ENCODE peak calls at places on chromosomes 3 and 15, in eight cellular contexts. J, L, H, W, F, Q, K and C are unnamed samples.

GRCh38 chr15:73862276-73862675 is 11.1 kb upstream of the TBC1D21 start:
- DNase-seq in J (peak; percentile 33), L (no peak), H (no peak), W (no peak), F (no peak), Q (no peak), K (no peak), C (peak; percentile 22)

GRCh38 chr3:153970735-153971347 is 150.3 kb upstream of the ARHGEF26 start:
- DNase-seq in J (peak; percentile 27), L (no peak), H (peak; percentile 31), W (no peak), F (peak; percentile 34), Q (no peak), K (no peak), C (no peak)

GRCh38 chr3:169966951-169967915 is 626 bp downstream of the SEC62 start:
- DNase-seq in J (peak; percentile 72), L (no peak), H (peak; percentile 26), W (peak; percentile 63), F (peak; percentile 49), Q (peak; percentile 49), K (no peak), C (no peak)

GRCh38 chr15:63334821-63335220 is 46.8 kb downstream of the CA12 start:
- DNase-seq in J (no peak), L (no peak), H (no peak), W (no peak), F (no peak), Q (no peak), K (no peak), C (no peak)

GRCh38 chr3:107877936-107878335 is 212.9 kb downstream of the CD47 start:
- DNase-seq in J (no peak), L (no peak), H (no peak), W (no peak), F (no peak), Q (no peak), K (no peak), C (no peak)

GRCh38 chr3:25597535-25598101 is 67.1 kb downstream of the TOP2B start:
- DNase-seq in J (no peak), L (no peak), H (no peak), W (no peak), F (no peak), Q (no peak), K (no peak), C (no peak)

GRCh38 chr3:8318002-8318649 is 183.5 kb upstream of the LMCD1 start:
- DNase-seq in J (peak; percentile 14), L (no peak), H (peak; percentile 4), W (no peak), F (peak; percentile 82), Q (no peak), K (no peak), C (no peak)

GRCh38 chr3:128576290-128576689 is 74.3 kb downstream of the RPN1 start:
- DNase-seq in J (no peak), L (no peak), H (no peak), W (no peak), F (no peak), Q (no peak), K (no peak), C (no peak)

GRCh38 chr3:85781806-85782205 is 823.0 kb downstream of the CADM2 start:
- DNase-seq in J (no peak), L (no peak), H (no peak), W (no peak), F (no peak), Q (no peak), K (no peak), C (no peak)

GRCh38 chr15:63203451-63204090 is 14.2 kb downstream of the RAB8B start:
- DNase-seq in J (no peak), L (no peak), H (peak; percentile 47), W (no peak), F (peak; percentile 76), Q (no peak), K (peak; percentile 41), C (no peak)

GRCh38 chr3:4359805-4360502 is 56.8 kb downstream of the SETMAR start:
- DNase-seq in J (no peak), L (no peak), H (no peak), W (no peak), F (no peak), Q (no peak), K (no peak), C (no peak)

GRCh38 chr3:46479696-46480095 is 15.0 kb upstream of the LTF start:
- DNase-seq in J (no peak), L (no peak), H (no peak), W (no peak), F (peak; percentile 28), Q (no peak), K (no peak), C (peak; percentile 4)

GRCh38 chr3:142353571-142353970 is 94.3 kb downstream of the XRN1 start:
- DNase-seq in J (no peak), L (no peak), H (no peak), W (no peak), F (peak; percentile 29), Q (no peak), K (no peak), C (no peak)

GRCh38 chr15:72935521-72935920 is 116.7 kb upstream of the NEO1 start:
- DNase-seq in J (peak; percentile 27), L (no peak), H (no peak), W (no peak), F (no peak), Q (no peak), K (no peak), C (no peak)

GRCh38 chr15:80780416-80781221 is 1.4 kb downstream of the CEMIP start:
- DNase-seq in J (peak; percentile 89), L (peak; percentile 82), H (peak; percentile 28), W (peak; percentile 53), F (peak; percentile 62), Q (peak; percentile 29), K (no peak), C (peak; percentile 82)

GRCh38 chr3:170869645-170870593 is at the start of gene RPL22L1:
- DNase-seq in J (peak; percentile 98), L (peak; percentile 97), H (peak; percentile 93), W (peak; percentile 93), F (peak; percentile 95), Q (peak; percentile 95), K (peak; percentile 93), C (peak; percentile 92)

GRCh38 chr3:49839193-49839809 is 17.1 kb downstream of the TRAIP start:
- DNase-seq in J (peak; percentile 89), L (peak; percentile 86), H (peak; percentile 66), W (peak; percentile 86), F (peak; percentile 74), Q (peak; percentile 81), K (no peak), C (no peak)

GRCh38 chr3:113954091-113954685 is 6.4 kb downstream of the ZDHHC23 start:
- DNase-seq in J (no peak), L (no peak), H (no peak), W (no peak), F (no peak), Q (no peak), K (no peak), C (no peak)

GRCh38 chr3:98894791-98895576 is 6.5 kb downstream of the DCBLD2 start:
- DNase-seq in J (no peak), L (no peak), H (no peak), W (no peak), F (no peak), Q (no peak), K (no peak), C (no peak)

GRCh38 chr3:98890960-98891910 is 10.3 kb downstream of the DCBLD2 start:
- DNase-seq in J (no peak), L (no peak), H (no peak), W (no peak), F (peak; percentile 60), Q (no peak), K (no peak), C (no peak)

GRCh38 chr3:98893740-98894139 is 7.8 kb downstream of the DCBLD2 start:
- DNase-seq in J (no peak), L (no peak), H (no peak), W (no peak), F (peak; percentile 28), Q (no peak), K (no peak), C (no peak)

GRCh38 chr3:98890181-98890882 is 11.2 kb downstream of the DCBLD2 start:
- DNase-seq in J (no peak), L (no peak), H (no peak), W (no peak), F (peak; percentile 38), Q (no peak), K (no peak), C (no peak)

DNA sequence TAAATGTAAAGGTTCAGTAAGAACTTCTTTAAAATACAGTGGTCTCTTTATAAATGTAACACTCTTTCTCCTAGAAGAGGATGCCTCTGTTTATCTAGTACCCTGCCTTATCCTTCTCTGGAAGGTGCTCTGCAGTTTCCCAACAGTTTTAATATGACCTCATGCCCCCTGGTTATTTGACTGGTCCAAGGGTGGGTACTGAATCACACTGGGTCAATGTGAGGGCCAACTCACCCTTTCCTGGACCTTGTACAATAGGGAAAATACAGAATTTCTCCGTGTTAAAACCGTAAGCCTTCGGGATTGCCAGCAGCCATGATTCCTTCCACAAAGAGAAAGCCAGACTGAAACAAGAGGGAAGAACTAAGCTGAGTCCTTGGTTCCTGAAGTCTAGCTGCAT is 9.2 kb downstream of the DCBLD2 start:
- DNase-seq in J (no peak), L (no peak), H (no peak), W (no peak), F (no peak), Q (no peak), K (no peak), C (no peak)
- H3K4me3 ChIP-seq in J (no peak overlapping the region), L (no peak overlapping the region), H (peak overlapping the region; percentile 24), W (no peak overlapping the region), F (no peak overlapping the region), Q (no peak overlapping the region), K (no peak overlapping the region), C (no peak overlapping the region)

GRCh38 chr15:25862469-25863066 is 559 bp downstream of the ATP10A start:
- DNase-seq in J (peak; percentile 57), L (peak; percentile 83), H (no peak), W (no peak), F (no peak), Q (no peak), K (no peak), C (peak; percentile 76)
- H3K27me3 ChIP-seq in J (peaks cover 47% of the 10 kb centered on the region), L (no peaks in the 10 kb centered on the region), H (no peaks in the 10 kb centered on the region), W (peaks cover 91% of the 10 kb centered on the region), F (no peaks in the 10 kb centered on the region), Q (no peaks in the 10 kb centered on the region), K (no peaks in the 10 kb centered on the region), C (no peaks in the 10 kb centered on the region)

DNA sequence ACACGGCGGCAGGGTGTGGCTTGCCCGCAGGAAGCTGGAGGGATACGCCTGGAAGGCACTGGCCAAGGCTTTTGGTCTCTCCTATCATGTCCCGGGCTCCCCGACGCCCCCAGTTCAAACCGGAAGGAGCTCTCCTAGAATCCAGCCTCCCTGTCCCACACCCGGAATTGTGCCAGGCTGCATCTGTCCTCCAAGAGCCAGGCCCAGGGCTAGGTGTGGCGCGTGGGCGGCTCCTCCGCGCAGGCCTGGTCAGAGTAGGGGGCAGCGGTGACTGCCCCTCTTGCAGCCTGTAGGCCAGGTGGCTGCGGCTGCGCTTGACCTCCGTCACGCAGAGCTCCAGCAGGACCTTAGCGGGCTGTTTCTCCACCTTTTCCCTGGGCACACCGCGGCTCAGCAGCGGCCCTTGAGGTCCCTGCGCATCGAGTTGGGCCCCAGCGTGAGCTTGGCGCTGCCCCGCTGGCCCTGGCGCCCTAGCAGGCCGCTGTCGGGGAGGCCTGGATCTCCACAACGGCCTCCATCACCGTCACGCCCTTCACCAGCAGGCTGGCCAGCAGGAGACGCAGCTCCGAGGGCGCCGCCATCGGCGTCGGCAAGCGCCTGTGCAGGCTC is 15.9 kb upstream of the SIAH2 start:
- DNase-seq in J (no peak), L (no peak), H (no peak), W (no peak), F (no peak), Q (no peak), K (no peak), C (no peak)
- TF ChIP-seq CTCF in J (no peak), L (no peak), H (no peak), W (no peak), F (no peak), Q (no peak), K (no peak), C (no peak)

GRCh38 chr3:94614192-94614591 is 551.3 kb downstream of the NSUN3 start:
- DNase-seq in J (peak; percentile 43), L (no peak), H (no peak), W (no peak), F (no peak), Q (no peak), K (no peak), C (no peak)
- H3K4me3 ChIP-seq in J (no peak overlapping the region), L (no peak overlapping the region), H (no peak overlapping the region), W (no peak overlapping the region), F (no peak overlapping the region), Q (no peak overlapping the region), K (no peak overlapping the region), C (no peak overlapping the region)